ENCODE peak calls at places on chromosomes 12 and 14, in four cellular contexts. R is LHCN-M2, X is choroid plexus epithelial cell, F is left ventricle myocardium superior. H is an unnamed sample.
A peak's percentile ranks its signal among the peaks of the same experiment; 100 is the strongest.

GRCh38 chr14:28895389-28895788 is 128.8 kb downstream of the FOXG1 start:
- DNase-seq in R (no peak), X (no peak), F (no peak), H (no peak)

GRCh38 chr12:12482959-12483358 is 79.7 kb downstream of the DUSP16 start:
- DNase-seq in R (no peak), X (no peak), F (no peak), H (no peak)

GRCh38 chr12:119685375-119685774 is 17.4 kb downstream of the PRKAB1 start:
- DNase-seq in R (no peak), X (no peak), F (no peak), H (no peak)

GRCh38 chr12:107275530-107275929 is 182.2 kb upstream of the CRY1 start:
- DNase-seq in R (no peak), X (no peak), F (no peak), H (no peak)

GRCh38 chr14:98093111-98093510 is 1178.9 kb downstream of the BCL11B start:
- DNase-seq in R (no peak), X (no peak), F (no peak), H (no peak)

GRCh38 chr12:6336859-6337744 is 4.8 kb downstream of the TNFRSF1A start:
- DNase-seq in R (peak; percentile 64), X (no peak), F (peak; percentile 50), H (no peak)

GRCh38 chr14:71711619-71712018 is 220.6 kb upstream of the RGS6 start:
- DNase-seq in R (peak; percentile 87), X (peak; percentile 94), F (no peak), H (no peak)

GRCh38 chr14:52703225-52703624 is 3.8 kb upstream of the PSMC6 start:
- DNase-seq in R (peak; percentile 88), X (peak; percentile 98), F (no peak), H (no peak)

GRCh38 chr14:100445436-100446088 is 122.4 kb downstream of the SLC25A47 start:
- DNase-seq in R (no peak), X (no peak), F (no peak), H (no peak)

GRCh38 chr12:100717733-100718067 is 76.9 kb upstream of the ANO4 start:
- DNase-seq in R (no peak), X (no peak), F (no peak), H (no peak)

GRCh38 chr14:54253195-54253947 is 143.4 kb upstream of the CDKN3 start:
- DNase-seq in R (peak; percentile 94), X (peak; percentile 82), F (no peak), H (no peak)